ENCODE peak calls at places on chromosome 17, in four cellular contexts. One of them, this sample, is unnamed.

GRCh38 chr17:49850772-49851386 is 3.0 kb upstream of the TAC4 start:
- DNase-seq in RCC 7860: no peak
- DNase-seq in HS-27A: no peak
- DNase-seq in MM.1S: peak
- DNase-seq in this sample: no peak

GRCh38 chr17:11331790-11332526 is 90.9 kb downstream of the SHISA6 start:
- DNase-seq in HS-27A: no peak
- DNase-seq in RCC 7860: no peak
- DNase-seq in MM.1S: no peak
- DNase-seq in this sample: no peak

GRCh38 chr17:44916059-44916780 is 920 bp upstream of the GFAP start:
- DNase-seq in MM.1S: no peak
- DNase-seq in RCC 7860: no peak
- DNase-seq in HS-27A: no peak
- DNase-seq in this sample: no peak

GRCh38 chr17:64025732-64026294 is 5.4 kb upstream of the ICAM2 start:
- DNase-seq in MM.1S: peak
- DNase-seq in RCC 7860: peak
- DNase-seq in HS-27A: peak
- DNase-seq in this sample: no peak

GRCh38 chr17:78366109-78366848 is 6.4 kb upstream of the SOCS3 start:
- DNase-seq in HS-27A: no peak
- DNase-seq in RCC 7860: no peak
- DNase-seq in MM.1S: no peak
- DNase-seq in this sample: no peak

GRCh38 chr17:64183815-64184397 is 54.0 kb upstream of the ERN1 start:
- DNase-seq in HS-27A: no peak
- DNase-seq in RCC 7860: peak
- DNase-seq in MM.1S: no peak
- DNase-seq in this sample: no peak

GRCh38 chr17:75785770-75786538 is 1.3 kb downstream of the UNK start:
- DNase-seq in HS-27A: no peak
- DNase-seq in MM.1S: no peak
- DNase-seq in RCC 7860: peak
- DNase-seq in this sample: no peak

GRCh38 chr17:41734139-41734948 is at the start of gene HAP1:
- DNase-seq in MM.1S: peak
- DNase-seq in RCC 7860: no peak
- DNase-seq in HS-27A: no peak
- DNase-seq in this sample: no peak

GRCh38 chr17:59498421-59499307 is 66.7 kb upstream of the DHX40 start:
- DNase-seq in RCC 7860: no peak
- DNase-seq in MM.1S: no peak
- DNase-seq in HS-27A: no peak
- DNase-seq in this sample: no peak

GRCh38 chr17:7835818-7836595 is 2.0 kb downstream of the KDM6B start:
- DNase-seq in RCC 7860: peak
- DNase-seq in MM.1S: no peak
- DNase-seq in HS-27A: no peak
- DNase-seq in this sample: no peak

GRCh38 chr17:20908373-20909273 is 134.2 kb downstream of the USP22 start:
- DNase-seq in MM.1S: peak
- DNase-seq in RCC 7860: peak
- DNase-seq in HS-27A: no peak
- DNase-seq in this sample: no peak

GRCh38 chr17:56723471-56723870 is 110.2 kb downstream of the C17orf67 start:
- DNase-seq in HS-27A: no peak
- DNase-seq in MM.1S: no peak
- DNase-seq in RCC 7860: no peak
- DNase-seq in this sample: no peak

GRCh38 chr17:81034779-81035388 is at the start of gene BAIAP2:
- DNase-seq in RCC 7860: peak
- DNase-seq in MM.1S: peak
- DNase-seq in HS-27A: peak
- DNase-seq in this sample: no peak

GRCh38 chr17:3843935-3844516 is 2.0 kb downstream of the NCBP3 start:
- DNase-seq in MM.1S: peak
- DNase-seq in HS-27A: no peak
- DNase-seq in RCC 7860: peak
- DNase-seq in this sample: no peak

GRCh38 chr17:67853703-67854102 is 28.4 kb downstream of the BPTF start:
- DNase-seq in HS-27A: no peak
- DNase-seq in MM.1S: no peak
- DNase-seq in RCC 7860: no peak
- DNase-seq in this sample: no peak

This sample was measured in epithelial cell of proximal tubule.